ENCODE peak calls at places on chromosomes 5 and 9, in five cellular contexts. U, K, M, E and T are unnamed samples.

GRCh38 chr9:105103776-105104175 is 140.7 kb upstream of the SLC44A1 start:
- DNase-seq in M (no peak), E (peak), U (no peak), K (no peak), T (no peak)

GRCh38 chr5:179339996-179340395 is 5.3 kb downstream of the ADAMTS2 start:
- DNase-seq in U (no peak), K (no peak), M (no peak), E (no peak), T (no peak)

GRCh38 chr5:3564136-3564535 is 31.5 kb upstream of the IRX1 start:
- DNase-seq in E (no peak), K (no peak), U (no peak), M (no peak), T (no peak)

GRCh38 chr5:172844577-172844838 is 10.5 kb downstream of the ERGIC1 start:
- DNase-seq in E (no peak), M (no peak), U (no peak), K (no peak), T (no peak)

GRCh38 chr9:131747352-131747751 is 7.5 kb upstream of the RAPGEF1 start:
- DNase-seq in K (no peak), E (no peak), M (no peak), U (no peak), T (no peak)

GRCh38 chr5:4295663-4296339 is 700.2 kb downstream of the IRX1 start:
- DNase-seq in M (no peak), K (no peak), E (no peak), U (no peak), T (no peak)

GRCh38 chr5:59142927-59143326 is 560.1 kb downstream of the RAB3C start:
- DNase-seq in K (no peak), M (no peak), U (no peak), E (no peak), T (no peak)

GRCh38 chr9:92266486-92266885 is 27.0 kb downstream of the IARS1 start:
- DNase-seq in U (no peak), E (no peak), K (no peak), M (no peak), T (no peak)

GRCh38 chr9:133882849-133883248 is 109.3 kb downstream of the VAV2 start:
- DNase-seq in K (no peak), U (no peak), E (no peak), M (no peak), T (no peak)

GRCh38 chr9:135480071-135480941 is 724 bp downstream of the PPP1R26 start:
- DNase-seq in K (no peak), E (no peak), M (no peak), U (no peak), T (no peak)

GRCh38 chr9:132175431-132175830 is 13.6 kb downstream of the NTNG2 start:
- DNase-seq in U (no peak), E (no peak), K (no peak), M (no peak), T (no peak)

GRCh38 chr5:147613359-147613758 is 103.5 kb upstream of the DPYSL3 start:
- DNase-seq in M (no peak), U (no peak), E (no peak), K (no peak), T (no peak)

GRCh38 chr9:85900504-85901201 is 40.3 kb upstream of the NAA35 start:
- DNase-seq in K (peak), U (no peak), E (no peak), M (no peak), T (no peak)

GRCh38 chr9:127871531-127871930 is 5.9 kb downstream of the AK1 start:
- DNase-seq in M (no peak), U (no peak), E (no peak), K (no peak), T (no peak)

GRCh38 chr9:136409557-136410455 is 608 bp downstream of the ENTR1 start:
- DNase-seq in M (no peak), U (peak), K (no peak), E (no peak), T (no peak)

GRCh38 chr9:126638571-126639132 is 24.9 kb downstream of the LMX1B start:
- DNase-seq in E (no peak), U (no peak), K (no peak), M (no peak), T (no peak)

GRCh38 chr9:135184158-135184557 is 96.7 kb downstream of the OLFM1 start:
- DNase-seq in U (no peak), E (no peak), K (no peak), M (no peak), T (no peak)

GRCh38 chr9:26723486-26723885 is 169.1 kb downstream of the CAAP1 start:
- DNase-seq in M (peak), U (no peak), K (peak), E (no peak), T (no peak)

GRCh38 chr9:82553654-82554366 is 509.1 kb downstream of the RASEF start:
- DNase-seq in K (no peak), M (no peak), U (no peak), E (no peak), T (no peak)

GRCh38 chr9:95857122-95857521 is 18.4 kb upstream of the ERCC6L2 start:
- DNase-seq in E (no peak), K (no peak), M (no peak), U (no peak), T (no peak)

GRCh38 chr9:132164604-132165362 is 2.9 kb downstream of the NTNG2 start:
- DNase-seq in K (no peak), M (no peak), E (no peak), U (no peak), T (peak)

GRCh38 chr5:138353550-138353893 is 1.0 kb downstream of the KDM3B start:
- DNase-seq in M (no peak), E (no peak), U (peak), K (no peak), T (no peak)

GRCh38 chr9:71363286-71363961 is 242.0 kb upstream of the TRPM3 start:
- DNase-seq in M (no peak), K (no peak), E (no peak), U (no peak), T (no peak)

GRCh38 chr5:10635257-10635860 is 71.5 kb downstream of the ANKRD33B start:
- DNase-seq in M (no peak), E (no peak), U (peak), K (peak), T (no peak)

GRCh38 chr5:74130141-74130897 is 504.3 kb downstream of the ARHGEF28 start:
- DNase-seq in K (no peak), U (no peak), M (no peak), E (no peak), T (no peak)

GRCh38 chr5:130109152-130109551 is 204.9 kb downstream of the CHSY3 start:
- DNase-seq in M (no peak), K (peak), U (no peak), E (no peak), T (no peak)

GRCh38 chr9:32378993-32379729 is 5.3 kb upstream of the ACO1 start:
- DNase-seq in M (no peak), E (peak), U (no peak), K (peak), T (peak)

GRCh38 chr9:123607479-123607878 is 251.5 kb downstream of the CRB2 start:
- DNase-seq in U (no peak), E (no peak), K (no peak), M (no peak), T (no peak)